ENCODE peak calls at places on chromosomes 3 and 15, in six cellular contexts. One of them, this sample, is unnamed.
A peak's percentile ranks its signal among the peaks of the same experiment; 100 is the strongest.

GRCh38 chr3:123521179-123521969 is 63.5 kb downstream of the HACD2 start:
- DNase-seq in PC-3: no peak
- DNase-seq in left ventricle myocardium inferior: no peak
- DNase-seq in tibial artery: no peak
- DNase-seq in SJSA1: no peak
- DNase-seq in GM23248: no peak
- DNase-seq in this sample: no peak

GRCh38 chr15:88651971-88652370 is 13.2 kb downstream of the ISG20 start:
- DNase-seq in left ventricle myocardium inferior: no peak
- DNase-seq in PC-3: no peak
- DNase-seq in GM23248: no peak
- DNase-seq in SJSA1: no peak
- DNase-seq in tibial artery: peak; percentile 64
- DNase-seq in this sample: no peak

GRCh38 chr3:138846350-138846756 is 11.6 kb upstream of the PIK3CB start:
- DNase-seq in SJSA1: no peak
- DNase-seq in left ventricle myocardium inferior: no peak
- DNase-seq in PC-3: no peak
- DNase-seq in GM23248: no peak
- DNase-seq in tibial artery: no peak
- DNase-seq in this sample: no peak

GRCh38 chr3:30440880-30441279 is 165.5 kb upstream of the TGFBR2 start:
- DNase-seq in left ventricle myocardium inferior: no peak
- DNase-seq in PC-3: no peak
- DNase-seq in SJSA1: no peak
- DNase-seq in GM23248: no peak
- DNase-seq in tibial artery: peak; percentile 80
- DNase-seq in this sample: no peak

GRCh38 chr3:177443469-177443868 is 246.2 kb upstream of the TBL1XR1 start:
- DNase-seq in left ventricle myocardium inferior: no peak
- DNase-seq in PC-3: peak; percentile 89
- DNase-seq in tibial artery: no peak
- DNase-seq in GM23248: peak; percentile 66
- DNase-seq in SJSA1: peak; percentile 44
- DNase-seq in this sample: no peak

GRCh38 chr3:18098960-18099587 is 326.1 kb downstream of the SATB1 start:
- DNase-seq in GM23248: peak; percentile 99
- DNase-seq in PC-3: peak; percentile 99
- DNase-seq in SJSA1: peak; percentile 95
- DNase-seq in tibial artery: no peak
- DNase-seq in left ventricle myocardium inferior: no peak
- DNase-seq in this sample: no peak

GRCh38 chr3:194976049-194976451 is 290.4 kb downstream of the FAM43A start:
- DNase-seq in left ventricle myocardium inferior: no peak
- DNase-seq in GM23248: no peak
- DNase-seq in SJSA1: peak; percentile 13
- DNase-seq in tibial artery: peak; percentile 85
- DNase-seq in PC-3: no peak
- DNase-seq in this sample: peak; percentile 79

GRCh38 chr3:141412936-141413354 is 44.6 kb downstream of the ZBTB38 start:
- DNase-seq in tibial artery: peak; percentile 98
- DNase-seq in left ventricle myocardium inferior: peak; percentile 93
- DNase-seq in SJSA1: peak; percentile 55
- DNase-seq in PC-3: no peak
- DNase-seq in GM23248: peak; percentile 93
- DNase-seq in this sample: peak; percentile 95

GRCh38 chr3:101637461-101637860 is 39.5 kb downstream of the ZBTB11 start:
- DNase-seq in tibial artery: no peak
- DNase-seq in PC-3: no peak
- DNase-seq in left ventricle myocardium inferior: no peak
- DNase-seq in SJSA1: peak; percentile 11
- DNase-seq in GM23248: no peak
- DNase-seq in this sample: no peak

GRCh38 chr15:52730163-52730562 is 51.0 kb upstream of the ATOSA start:
- DNase-seq in left ventricle myocardium inferior: no peak
- DNase-seq in GM23248: peak; percentile 64
- DNase-seq in PC-3: peak; percentile 34
- DNase-seq in tibial artery: no peak
- DNase-seq in SJSA1: no peak
- DNase-seq in this sample: no peak

GRCh38 chr3:102682761-102683160 is 247.9 kb downstream of the ZPLD1 start:
- DNase-seq in SJSA1: no peak
- DNase-seq in GM23248: no peak
- DNase-seq in left ventricle myocardium inferior: no peak
- DNase-seq in tibial artery: no peak
- DNase-seq in PC-3: no peak
- DNase-seq in this sample: no peak

GRCh38 chr3:141828487-141829284 is 47.8 kb upstream of the ATP1B3 start:
- DNase-seq in left ventricle myocardium inferior: peak; percentile 30
- DNase-seq in SJSA1: no peak
- DNase-seq in PC-3: peak; percentile 57
- DNase-seq in GM23248: peak; percentile 61
- DNase-seq in tibial artery: no peak
- DNase-seq in this sample: peak; percentile 55

GRCh38 chr3:3179407-3180094 is at the start of gene CRBN:
- DNase-seq in PC-3: peak; percentile 91
- DNase-seq in left ventricle myocardium inferior: peak; percentile 85
- DNase-seq in GM23248: peak; percentile 94
- DNase-seq in tibial artery: peak; percentile 90
- DNase-seq in SJSA1: peak; percentile 72
- DNase-seq in this sample: peak; percentile 93

GRCh38 chr15:29631076-29632070 is 190.9 kb downstream of the TJP1 start:
- DNase-seq in PC-3: no peak
- DNase-seq in GM23248: no peak
- DNase-seq in SJSA1: no peak
- DNase-seq in left ventricle myocardium inferior: no peak
- DNase-seq in tibial artery: no peak
- DNase-seq in this sample: no peak

DNA sequence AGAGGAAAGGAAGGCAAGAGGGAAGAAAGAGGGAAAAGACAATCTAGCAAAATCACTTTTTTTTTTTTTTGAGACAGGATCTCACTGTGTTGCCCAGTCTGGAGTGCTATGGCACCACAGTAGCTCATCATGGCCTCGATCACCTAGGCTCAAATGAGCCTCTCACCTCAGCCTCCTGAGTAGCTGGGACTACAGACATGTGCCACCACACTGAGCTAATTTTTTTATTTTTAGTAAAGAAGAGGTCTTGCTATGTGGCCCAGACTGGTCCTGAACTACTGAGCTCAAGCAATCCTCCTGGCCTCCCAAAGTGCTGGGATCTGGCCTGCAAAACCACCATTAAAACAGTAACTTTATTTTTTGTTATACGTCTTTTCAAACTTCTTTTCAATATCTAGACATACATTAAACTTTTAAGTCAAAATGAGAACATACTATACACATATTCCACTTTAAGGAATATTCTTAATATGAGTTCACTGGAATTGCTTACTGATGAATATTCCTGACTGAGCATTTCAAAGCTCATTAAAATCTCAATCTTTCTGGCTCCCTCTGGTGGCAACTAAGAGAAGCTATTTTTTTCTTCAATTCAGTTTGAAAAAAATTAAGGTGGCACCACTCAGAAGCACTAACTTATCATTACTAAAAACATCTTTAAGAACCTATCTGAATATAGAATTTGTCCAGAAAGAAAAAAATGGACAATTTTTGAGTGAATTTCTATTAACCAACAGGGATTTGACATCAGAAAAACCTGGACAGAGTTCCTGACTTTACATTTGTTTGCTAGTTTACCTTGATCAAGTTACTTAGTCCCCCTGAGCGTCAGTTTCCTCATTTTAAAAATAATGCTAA is 40.9 kb downstream of the UACA start:
- DNase-seq in PC-3: peak; percentile 61
- DNase-seq in SJSA1: no peak
- DNase-seq in left ventricle myocardium inferior: no peak
- DNase-seq in tibial artery: no peak
- DNase-seq in GM23248: peak; percentile 76
- DNase-seq in this sample: no peak
- H3K4me3 ChIP-seq in PC-3: no peak overlapping the region
- H3K4me3 ChIP-seq in SJSA1: no peak overlapping the region
- H3K4me3 ChIP-seq in left ventricle myocardium inferior: no peak overlapping the region
- H3K4me3 ChIP-seq in tibial artery: no peak overlapping the region
- H3K4me3 ChIP-seq in GM23248: no peak overlapping the region
- H3K4me3 ChIP-seq in this sample: no peak overlapping the region

GRCh38 chr3:71052725-71053124 is 530.8 kb downstream of the FOXP1 start:
- DNase-seq in tibial artery: no peak
- DNase-seq in PC-3: no peak
- DNase-seq in left ventricle myocardium inferior: no peak
- DNase-seq in GM23248: peak; percentile 19
- DNase-seq in SJSA1: no peak
- DNase-seq in this sample: no peak

GRCh38 chr3:71051259-71051595 is 532.3 kb downstream of the FOXP1 start:
- DNase-seq in GM23248: no peak
- DNase-seq in tibial artery: no peak
- DNase-seq in PC-3: no peak
- DNase-seq in left ventricle myocardium inferior: no peak
- DNase-seq in SJSA1: no peak
- DNase-seq in this sample: no peak

GRCh38 chr3:71053495-71053894 is 530.0 kb downstream of the FOXP1 start:
- DNase-seq in PC-3: no peak
- DNase-seq in GM23248: no peak
- DNase-seq in tibial artery: no peak
- DNase-seq in left ventricle myocardium inferior: no peak
- DNase-seq in SJSA1: no peak
- DNase-seq in this sample: no peak

GRCh38 chr3:71050521-71051258 is 532.8 kb downstream of the FOXP1 start:
- DNase-seq in PC-3: peak; percentile 50
- DNase-seq in left ventricle myocardium inferior: no peak
- DNase-seq in GM23248: no peak
- DNase-seq in tibial artery: no peak
- DNase-seq in SJSA1: no peak
- DNase-seq in this sample: no peak

DNA sequence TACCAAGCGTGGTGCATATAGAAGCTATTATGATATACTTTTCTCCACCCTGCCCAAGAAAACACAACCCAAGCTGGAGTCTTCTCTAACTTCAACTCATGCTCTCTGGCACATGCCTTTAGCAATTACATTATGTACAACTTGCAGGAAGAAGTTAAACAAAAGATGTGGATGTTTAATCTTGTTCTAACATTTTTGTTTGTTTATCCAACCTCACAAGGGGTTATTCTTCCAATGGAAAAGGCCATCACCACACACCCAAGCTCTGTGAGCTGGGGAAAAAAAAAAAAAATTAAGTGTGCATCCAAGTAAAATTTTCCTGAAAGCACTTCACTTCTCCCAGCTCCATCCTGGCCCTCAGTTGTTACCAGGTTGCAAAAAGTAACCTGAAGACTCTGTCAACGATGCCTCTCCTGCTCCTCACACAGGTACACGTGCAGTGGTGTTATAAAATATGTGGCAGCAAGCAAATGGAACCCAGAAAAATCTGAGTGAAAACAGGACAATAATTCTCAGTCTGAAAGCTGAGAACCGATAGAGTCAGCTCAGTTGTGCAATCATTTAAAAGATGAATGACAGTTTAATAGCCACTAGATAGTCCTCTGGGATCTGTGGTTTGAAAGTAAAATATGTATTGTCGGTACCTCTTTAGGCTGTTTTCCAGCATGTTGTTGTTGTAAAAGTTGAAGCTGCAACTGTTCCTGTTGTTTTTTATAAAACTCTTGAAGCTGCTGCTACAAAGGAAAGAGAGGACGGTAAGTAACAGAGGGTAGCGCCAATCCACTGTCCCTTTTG is 531.4 kb downstream of the FOXP1 start:
- DNase-seq in PC-3: peak; percentile 78
- DNase-seq in GM23248: peak; percentile 54
- DNase-seq in SJSA1: no peak
- DNase-seq in left ventricle myocardium inferior: no peak
- DNase-seq in tibial artery: no peak
- DNase-seq in this sample: no peak
- H3K4me1 ChIP-seq in PC-3: peaks cover 80% of the 10 kb centered on the region
- H3K4me1 ChIP-seq in GM23248: peaks cover 37% of the 10 kb centered on the region
- H3K4me1 ChIP-seq in SJSA1: peaks cover 71% of the 10 kb centered on the region
- H3K4me1 ChIP-seq in left ventricle myocardium inferior: peaks cover 98% of the 10 kb centered on the region
- H3K4me1 ChIP-seq in tibial artery: peaks cover 66% of the 10 kb centered on the region
- H3K4me1 ChIP-seq in this sample: peaks cover 28% of the 10 kb centered on the region

GRCh38 chr15:85792872-85793621 is 1.7 kb downstream of the KLHL25 start:
- DNase-seq in GM23248: peak; percentile 36
- DNase-seq in SJSA1: no peak
- DNase-seq in left ventricle myocardium inferior: no peak
- DNase-seq in tibial artery: no peak
- DNase-seq in PC-3: peak; percentile 62
- DNase-seq in this sample: no peak

GRCh38 chr15:85795320-85795668 is 569 bp upstream of the KLHL25 start:
- DNase-seq in tibial artery: no peak
- DNase-seq in PC-3: no peak
- DNase-seq in left ventricle myocardium inferior: no peak
- DNase-seq in SJSA1: no peak
- DNase-seq in GM23248: peak; percentile 16
- DNase-seq in this sample: no peak

GRCh38 chr15:85793641-85794597 is 806 bp downstream of the KLHL25 start:
- DNase-seq in tibial artery: no peak
- DNase-seq in left ventricle myocardium inferior: no peak
- DNase-seq in PC-3: peak; percentile 9
- DNase-seq in SJSA1: no peak
- DNase-seq in GM23248: peak; percentile 77
- DNase-seq in this sample: peak; percentile 81

GRCh38 chr15:85794598-85795319 is at the start of gene KLHL25:
- DNase-seq in SJSA1: peak; percentile 95
- DNase-seq in left ventricle myocardium inferior: peak; percentile 95
- DNase-seq in tibial artery: peak; percentile 98
- DNase-seq in GM23248: peak; percentile 97
- DNase-seq in PC-3: peak; percentile 92
- DNase-seq in this sample: peak; percentile 95

GRCh38 chr15:85795669-85796305 is 1.1 kb upstream of the KLHL25 start:
- DNase-seq in tibial artery: no peak
- DNase-seq in SJSA1: no peak
- DNase-seq in left ventricle myocardium inferior: no peak
- DNase-seq in PC-3: no peak
- DNase-seq in GM23248: no peak
- DNase-seq in this sample: no peak
- H3K4me3 ChIP-seq in tibial artery: peak overlapping the region; percentile 99
- H3K4me3 ChIP-seq in SJSA1: no peak overlapping the region
- H3K4me3 ChIP-seq in left ventricle myocardium inferior: peak overlapping the region; percentile 91
- H3K4me3 ChIP-seq in PC-3: no peak overlapping the region
- H3K4me3 ChIP-seq in GM23248: peak overlapping the region; percentile 80
- H3K4me3 ChIP-seq in this sample: no peak overlapping the region

DNA sequence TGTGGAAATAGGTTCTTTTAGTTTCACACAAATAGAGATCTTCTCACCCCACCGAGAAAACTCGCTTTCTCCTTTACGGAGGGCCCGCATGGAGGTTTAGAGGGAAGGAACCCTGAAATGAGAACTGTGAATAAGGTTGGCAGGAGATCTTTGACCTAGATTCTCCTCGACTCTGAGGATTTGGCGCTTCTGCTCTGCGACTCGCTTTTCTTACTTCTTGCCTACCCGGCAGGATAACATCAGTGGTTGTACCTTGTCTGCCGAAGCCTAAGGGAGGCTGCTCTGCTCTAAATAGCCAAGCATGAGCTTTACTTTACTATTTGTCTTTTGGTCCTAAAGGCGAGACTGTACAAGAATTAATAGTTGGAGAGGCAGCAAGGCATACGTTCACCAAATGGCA is 473.3 kb upstream of the TPRG1 start:
- DNase-seq in PC-3: no peak
- DNase-seq in SJSA1: no peak
- DNase-seq in left ventricle myocardium inferior: no peak
- DNase-seq in tibial artery: no peak
- DNase-seq in GM23248: no peak
- DNase-seq in this sample: no peak
- H3K4me1 ChIP-seq in PC-3: peaks cover 11% of the 10 kb centered on the region
- H3K4me1 ChIP-seq in SJSA1: no peaks in the 10 kb centered on the region
- H3K4me1 ChIP-seq in left ventricle myocardium inferior: no peaks in the 10 kb centered on the region
- H3K4me1 ChIP-seq in tibial artery: peaks cover 34% of the 10 kb centered on the region
- H3K4me1 ChIP-seq in GM23248: no peaks in the 10 kb centered on the region
- H3K4me1 ChIP-seq in this sample: no peaks in the 10 kb centered on the region